ENCODE peak calls at places on chromosomes 13 and 19, in four cellular contexts. N is Caco-2; P is stimulated activated CD4-positive, alpha-beta T cell treated with anti-CD3 and anti-CD28 coated beads, Interleukin-2, amount 100 ng/mL, for 48 hours; F is hepatocyte. G is an unnamed sample.

GRCh38 chr13:101941095-101941777 is 460.6 kb downstream of the FGF14 start:
- DNase-seq in N (no peak), F (no peak), P (no peak), G (no peak)

GRCh38 chr13:31149604-31150003 is 12.1 kb downstream of the HSPH1 start:
- DNase-seq in F (no peak), N (no peak), P (no peak), G (no peak)

GRCh38 chr13:22980936-22981335 is 199.8 kb upstream of the SGCG start:
- DNase-seq in F (no peak), P (no peak), N (no peak), G (no peak)

GRCh38 chr19:41799444-41800000 is 3.1 kb downstream of the CEACAM3 start:
- DNase-seq in P (no peak), N (no peak), F (no peak), G (no peak)

GRCh38 chr13:40205771-40206240 is 460.6 kb downstream of the FOXO1 start:
- DNase-seq in N (no peak), F (no peak), P (no peak), G (no peak)

GRCh38 chr13:29523199-29523931 is 72.1 kb downstream of the SLC7A1 start:
- DNase-seq in N (no peak), P (no peak), F (no peak), G (no peak)

GRCh38 chr13:32910530-32910929 is 105.7 kb upstream of the KL start:
- DNase-seq in N (no peak), F (no peak), P (no peak), G (no peak)

GRCh38 chr19:29256516-29256915 is 43.6 kb upstream of the UQCRFS1 start:
- DNase-seq in P (no peak), F (no peak), N (no peak), G (no peak)

GRCh38 chr19:1042689-1043511 is 3.0 kb downstream of the ABCA7 start:
- DNase-seq in N (no peak), P (no peak), F (no peak), G (no peak)

GRCh38 chr13:23667750-23668149 is 97.5 kb downstream of the TNFRSF19 start:
- DNase-seq in P (no peak), F (no peak), N (no peak), G (no peak)

GRCh38 chr19:48170817-48171347 is 402 bp downstream of the ZSWIM9 start:
- DNase-seq in N (no peak), P (peak; percentile 3), F (no peak), G (no peak)

GRCh38 chr19:47581605-47582319 is 8.8 kb upstream of the ZNF541 start:
- DNase-seq in F (no peak), N (no peak), P (no peak), G (no peak)

GRCh38 chr19:46296722-46297431 is at the start of gene HIF3A:
- DNase-seq in P (no peak), N (no peak), F (peak; percentile 97), G (no peak)

GRCh38 chr19:39915848-39916215 is 18.6 kb downstream of the FCGBP start:
- DNase-seq in N (no peak), F (no peak), P (no peak), G (no peak)

GRCh38 chr19:4454952-4455738 is 2.4 kb downstream of the UBXN6 start:
- DNase-seq in N (no peak), P (no peak), F (peak; percentile 54), G (no peak)

GRCh38 chr19:40255619-40256166 is 29.2 kb upstream of the CCNP start:
- DNase-seq in P (no peak), N (no peak), F (no peak), G (no peak)

GRCh38 chr13:37342205-37342604 is 236.7 kb upstream of the CSNK1A1L start:
- DNase-seq in P (no peak), N (no peak), F (no peak), G (no peak)

GRCh38 chr13:60838581-60838980 is 441.6 kb downstream of the TDRD3 start:
- DNase-seq in P (no peak), F (no peak), N (no peak), G (no peak)